ENCODE peak calls at places on chromosome 1, in five cellular contexts. One of them, this sample, is unnamed.

GRCh38 chr1:23529146-23530088 is 1.6 kb downstream of the E2F2 start:
- DNase-seq in osteoblast: no peak
- DNase-seq in tibial artery: no peak
- DNase-seq in Panc1: no peak
- DNase-seq in suprapubic skin: no peak
- DNase-seq in this sample: no peak

GRCh38 chr1:176448340-176448739 is 14.6 kb upstream of the PAPPA2 start:
- DNase-seq in suprapubic skin: no peak
- DNase-seq in tibial artery: no peak
- DNase-seq in Panc1: no peak
- DNase-seq in osteoblast: no peak
- DNase-seq in this sample: no peak

GRCh38 chr1:23845163-23845562 is 19.9 kb upstream of the HMGCL start:
- DNase-seq in suprapubic skin: no peak
- DNase-seq in osteoblast: no peak
- DNase-seq in tibial artery: no peak
- DNase-seq in Panc1: no peak
- DNase-seq in this sample: no peak

GRCh38 chr1:153292740-153293479 is 19.8 kb downstream of the PGLYRP3 start:
- DNase-seq in osteoblast: no peak
- DNase-seq in tibial artery: no peak
- DNase-seq in Panc1: no peak
- DNase-seq in suprapubic skin: no peak
- DNase-seq in this sample: no peak

GRCh38 chr1:64550505-64550904 is 80.6 kb downstream of the CACHD1 start:
- DNase-seq in tibial artery: no peak
- DNase-seq in Panc1: no peak
- DNase-seq in osteoblast: no peak
- DNase-seq in suprapubic skin: no peak
- DNase-seq in this sample: no peak

GRCh38 chr1:48853006-48853405 is 76.3 kb upstream of the BEND5 start:
- DNase-seq in tibial artery: no peak
- DNase-seq in Panc1: no peak
- DNase-seq in osteoblast: peak
- DNase-seq in suprapubic skin: no peak
- DNase-seq in this sample: peak

GRCh38 chr1:244273845-244274619 is 177.7 kb downstream of the ADSS2 start:
- DNase-seq in tibial artery: peak
- DNase-seq in suprapubic skin: no peak
- DNase-seq in osteoblast: peak
- DNase-seq in Panc1: no peak
- DNase-seq in this sample: peak

GRCh38 chr1:65514083-65514482 is 93.6 kb downstream of the LEPR start:
- DNase-seq in suprapubic skin: no peak
- DNase-seq in osteoblast: no peak
- DNase-seq in tibial artery: peak
- DNase-seq in Panc1: no peak
- DNase-seq in this sample: peak

GRCh38 chr1:41900611-41901444 is 17.9 kb downstream of the HIVEP3 start:
- DNase-seq in suprapubic skin: no peak
- DNase-seq in Panc1: no peak
- DNase-seq in osteoblast: peak
- DNase-seq in tibial artery: no peak
- DNase-seq in this sample: no peak

GRCh38 chr1:181541947-181542346 is 58.6 kb downstream of the CACNA1E start:
- DNase-seq in Panc1: no peak
- DNase-seq in tibial artery: no peak
- DNase-seq in osteoblast: no peak
- DNase-seq in suprapubic skin: no peak
- DNase-seq in this sample: no peak

GRCh38 chr1:33022650-33023200 is 14.0 kb downstream of the AK2 start:
- DNase-seq in osteoblast: no peak
- DNase-seq in tibial artery: no peak
- DNase-seq in suprapubic skin: no peak
- DNase-seq in Panc1: no peak
- DNase-seq in this sample: no peak

GRCh38 chr1:177817969-177818872 is 151.6 kb downstream of the SEC16B start:
- DNase-seq in tibial artery: no peak
- DNase-seq in Panc1: no peak
- DNase-seq in suprapubic skin: no peak
- DNase-seq in osteoblast: peak
- DNase-seq in this sample: no peak

GRCh38 chr1:111733183-111733995 is 5.8 kb downstream of the INKA2 start:
- DNase-seq in tibial artery: peak
- DNase-seq in osteoblast: peak
- DNase-seq in suprapubic skin: no peak
- DNase-seq in Panc1: no peak
- DNase-seq in this sample: no peak

GRCh38 chr1:61741682-61742619 is at the start of gene PATJ:
- DNase-seq in suprapubic skin: peak
- DNase-seq in Panc1: no peak
- DNase-seq in osteoblast: peak
- DNase-seq in tibial artery: peak
- DNase-seq in this sample: no peak

GRCh38 chr1:42981406-42981805 is 22.7 kb upstream of the SLC2A1 start:
- DNase-seq in suprapubic skin: no peak
- DNase-seq in Panc1: no peak
- DNase-seq in osteoblast: no peak
- DNase-seq in tibial artery: no peak
- DNase-seq in this sample: no peak

GRCh38 chr1:1943834-1944570 is 24.9 kb upstream of the TMEM52 start:
- DNase-seq in osteoblast: peak
- DNase-seq in tibial artery: peak
- DNase-seq in suprapubic skin: no peak
- DNase-seq in Panc1: no peak
- DNase-seq in this sample: no peak

GRCh38 chr1:181189691-181190361 is 101.3 kb downstream of the IER5 start:
- DNase-seq in Panc1: peak
- DNase-seq in suprapubic skin: no peak
- DNase-seq in osteoblast: peak
- DNase-seq in tibial artery: no peak
- DNase-seq in this sample: no peak

GRCh38 chr1:214416417-214417212 is 134.8 kb downstream of the PTPN14 start:
- DNase-seq in Panc1: no peak
- DNase-seq in osteoblast: peak
- DNase-seq in suprapubic skin: no peak
- DNase-seq in tibial artery: no peak
- DNase-seq in this sample: no peak

GRCh38 chr1:88595355-88595754 is 88.7 kb upstream of the PKN2 start:
- DNase-seq in tibial artery: no peak
- DNase-seq in Panc1: peak
- DNase-seq in suprapubic skin: no peak
- DNase-seq in osteoblast: no peak
- DNase-seq in this sample: no peak

GRCh38 chr1:117059334-117059677 is 820 bp upstream of the TTF2 start:
- DNase-seq in Panc1: no peak
- DNase-seq in tibial artery: peak
- DNase-seq in osteoblast: peak
- DNase-seq in suprapubic skin: no peak
- DNase-seq in this sample: no peak

GRCh38 chr1:75136921-75137641 is 2.9 kb downstream of the LHX8 start:
- DNase-seq in osteoblast: peak
- DNase-seq in suprapubic skin: no peak
- DNase-seq in tibial artery: no peak
- DNase-seq in Panc1: no peak
- DNase-seq in this sample: no peak

GRCh38 chr1:233490488-233490887 is 123.4 kb upstream of the KCNK1 start:
- DNase-seq in Panc1: no peak
- DNase-seq in osteoblast: no peak
- DNase-seq in suprapubic skin: no peak
- DNase-seq in tibial artery: no peak
- DNase-seq in this sample: no peak

GRCh38 chr1:38858833-38859560 is 575 bp downstream of the RRAGC start:
- DNase-seq in suprapubic skin: peak
- DNase-seq in tibial artery: peak
- DNase-seq in osteoblast: peak
- DNase-seq in Panc1: no peak
- DNase-seq in this sample: no peak

GRCh38 chr1:230464618-230465017 is 38.5 kb upstream of the PGBD5 start:
- DNase-seq in suprapubic skin: no peak
- DNase-seq in tibial artery: no peak
- DNase-seq in Panc1: no peak
- DNase-seq in osteoblast: no peak
- DNase-seq in this sample: no peak

GRCh38 chr1:225389850-225390249 is 38.0 kb downstream of the LBR start:
- DNase-seq in Panc1: no peak
- DNase-seq in tibial artery: no peak
- DNase-seq in suprapubic skin: no peak
- DNase-seq in osteoblast: no peak
- DNase-seq in this sample: no peak

GRCh38 chr1:202462342-202463076 is 114.0 kb downstream of the PPP1R12B start:
- DNase-seq in suprapubic skin: no peak
- DNase-seq in Panc1: no peak
- DNase-seq in osteoblast: no peak
- DNase-seq in tibial artery: no peak
- DNase-seq in this sample: no peak

GRCh38 chr1:233441981-233442380 is 114.5 kb downstream of the MAP3K21 start:
- DNase-seq in osteoblast: no peak
- DNase-seq in tibial artery: no peak
- DNase-seq in suprapubic skin: no peak
- DNase-seq in Panc1: no peak
- DNase-seq in this sample: no peak

GRCh38 chr1:65360654-65361053 is 51.3 kb downstream of the DNAJC6 start:
- DNase-seq in Panc1: no peak
- DNase-seq in tibial artery: no peak
- DNase-seq in osteoblast: no peak
- DNase-seq in suprapubic skin: no peak
- DNase-seq in this sample: no peak

GRCh38 chr1:85343213-85343611 is 66.8 kb upstream of the BCL10 start:
- DNase-seq in suprapubic skin: no peak
- DNase-seq in Panc1: no peak
- DNase-seq in tibial artery: no peak
- DNase-seq in osteoblast: no peak
- DNase-seq in this sample: no peak

GRCh38 chr1:205248793-205249601 is 21.3 kb downstream of the TMCC2 start:
- DNase-seq in Panc1: no peak
- DNase-seq in osteoblast: peak
- DNase-seq in tibial artery: peak
- DNase-seq in suprapubic skin: no peak
- DNase-seq in this sample: no peak

GRCh38 chr1:119611701-119612113 is 36.4 kb downstream of the ZNF697 start:
- DNase-seq in osteoblast: no peak
- DNase-seq in suprapubic skin: peak
- DNase-seq in Panc1: peak
- DNase-seq in tibial artery: peak
- DNase-seq in this sample: no peak

GRCh38 chr1:22755641-22756040 is 45.0 kb downstream of the EPHB2 start:
- DNase-seq in Panc1: no peak
- DNase-seq in suprapubic skin: no peak
- DNase-seq in tibial artery: no peak
- DNase-seq in osteoblast: peak
- DNase-seq in this sample: no peak

GRCh38 chr1:56773341-56774066 is 45.7 kb downstream of the FYB2 start:
- DNase-seq in osteoblast: no peak
- DNase-seq in suprapubic skin: no peak
- DNase-seq in tibial artery: no peak
- DNase-seq in Panc1: no peak
- DNase-seq in this sample: no peak

GRCh38 chr1:178612261-178612660 is 99.4 kb downstream of the TEX35 start:
- DNase-seq in Panc1: no peak
- DNase-seq in suprapubic skin: no peak
- DNase-seq in tibial artery: no peak
- DNase-seq in osteoblast: peak
- DNase-seq in this sample: no peak

GRCh38 chr1:154419620-154420020 is 14.5 kb downstream of the IL6R start:
- DNase-seq in tibial artery: peak
- DNase-seq in suprapubic skin: peak
- DNase-seq in Panc1: no peak
- DNase-seq in osteoblast: peak
- DNase-seq in this sample: peak
- H3K4me3 ChIP-seq in tibial artery: peak
- H3K4me3 ChIP-seq in suprapubic skin: peak
- H3K4me3 ChIP-seq in Panc1: no peak
- H3K4me3 ChIP-seq in osteoblast: peak
- H3K4me3 ChIP-seq in this sample: peak

GRCh38 chr1:25503551-25504426 is 39.6 kb upstream of the LDLRAP1 start:
- DNase-seq in Panc1: peak
- DNase-seq in osteoblast: peak
- DNase-seq in tibial artery: no peak
- DNase-seq in suprapubic skin: no peak
- DNase-seq in this sample: no peak
- TF ChIP-seq CTCF in Panc1: peak
- TF ChIP-seq CTCF in osteoblast: peak
- TF ChIP-seq CTCF in tibial artery: peak
- TF ChIP-seq CTCF in suprapubic skin: no peak
- TF ChIP-seq CTCF in this sample: peak

GRCh38 chr1:98669355-98670296 is 8.1 kb downstream of the SNX7 start:
- DNase-seq in tibial artery: no peak
- DNase-seq in Panc1: no peak
- DNase-seq in suprapubic skin: no peak
- DNase-seq in osteoblast: peak
- DNase-seq in this sample: no peak
- H3K4me3 ChIP-seq in tibial artery: no peak
- H3K4me3 ChIP-seq in Panc1: no peak
- H3K4me3 ChIP-seq in suprapubic skin: no peak
- H3K4me3 ChIP-seq in osteoblast: no peak
- H3K4me3 ChIP-seq in this sample: no peak

GRCh38 chr1:37506740-37507139 is 7.8 kb downstream of the MEAF6 start:
- DNase-seq in tibial artery: no peak
- DNase-seq in suprapubic skin: no peak
- DNase-seq in Panc1: no peak
- DNase-seq in osteoblast: no peak
- DNase-seq in this sample: no peak

GRCh38 chr1:37513795-37514349 is 694 bp downstream of the MEAF6 start:
- DNase-seq in suprapubic skin: no peak
- DNase-seq in Panc1: no peak
- DNase-seq in tibial artery: no peak
- DNase-seq in osteoblast: peak
- DNase-seq in this sample: no peak

GRCh38 chr1:37514350-37515184 is at the start of gene MEAF6:
- DNase-seq in osteoblast: peak
- DNase-seq in Panc1: no peak
- DNase-seq in tibial artery: peak
- DNase-seq in suprapubic skin: peak
- DNase-seq in this sample: no peak

DNA sequence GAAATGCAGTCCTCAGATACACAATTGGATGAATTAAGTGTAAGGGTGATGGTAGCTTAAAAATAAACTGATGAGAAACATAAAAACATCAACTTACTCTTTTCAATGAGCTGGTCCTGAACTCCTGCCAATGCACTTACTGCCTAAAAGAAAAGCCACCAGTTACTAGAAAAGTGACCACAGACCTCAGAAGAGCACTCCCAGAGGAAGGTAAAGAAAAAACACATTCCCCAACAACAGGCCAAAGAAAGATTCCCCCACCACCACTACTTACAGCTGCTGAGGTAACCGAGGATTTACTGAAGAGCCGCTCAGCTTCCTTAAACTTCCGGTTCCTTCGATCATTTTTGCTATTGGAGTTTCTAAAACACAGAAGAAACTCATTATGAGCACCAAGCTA is 5.4 kb downstream of the MEAF6 start:
- DNase-seq in tibial artery: no peak
- DNase-seq in suprapubic skin: no peak
- DNase-seq in Panc1: no peak
- DNase-seq in osteoblast: peak
- DNase-seq in this sample: no peak
- TF ChIP-seq CTCF in tibial artery: no peak
- TF ChIP-seq CTCF in suprapubic skin: no peak
- TF ChIP-seq CTCF in Panc1: peak
- TF ChIP-seq CTCF in osteoblast: peak
- TF ChIP-seq CTCF in this sample: peak

This sample was measured in AG04449.